ENCODE peak calls at places on chromosomes 6 and 20, in nine cellular contexts. One of them, this sample, is unnamed.
A peak's percentile ranks its signal among the peaks of the same experiment; 100 is the strongest.

GRCh38 chr6:28618889-28619555 is 93.3 kb downstream of the GPX5 start:
- DNase-seq in lung: no peak
- DNase-seq in memory B cell: no peak
- DNase-seq in Right ventricle myocardium superior: no peak
- DNase-seq in activated T-cell treated with anti-CD3 and anti-CD28 coated beads, Interleukin-2, amount 50 U/mL, for 4 hours: no peak
- DNase-seq in LoVo: no peak
- DNase-seq in RPMI7951: no peak
- DNase-seq in HFFc6: no peak
- DNase-seq in tibial artery: no peak
- DNase-seq in this sample: no peak

GRCh38 chr6:133888931-133889556 is at the start of gene TCF21:
- DNase-seq in lung: no peak
- DNase-seq in memory B cell: no peak
- DNase-seq in Right ventricle myocardium superior: peak; percentile 68
- DNase-seq in activated T-cell treated with anti-CD3 and anti-CD28 coated beads, Interleukin-2, amount 50 U/mL, for 4 hours: no peak
- DNase-seq in LoVo: no peak
- DNase-seq in RPMI7951: no peak
- DNase-seq in HFFc6: no peak
- DNase-seq in tibial artery: no peak
- DNase-seq in this sample: no peak

GRCh38 chr20:62214067-62214466 is 6.0 kb downstream of the HRH3 start:
- DNase-seq in lung: no peak
- DNase-seq in memory B cell: no peak
- DNase-seq in Right ventricle myocardium superior: no peak
- DNase-seq in activated T-cell treated with anti-CD3 and anti-CD28 coated beads, Interleukin-2, amount 50 U/mL, for 4 hours: no peak
- DNase-seq in LoVo: no peak
- DNase-seq in RPMI7951: no peak
- DNase-seq in HFFc6: no peak
- DNase-seq in tibial artery: no peak
- DNase-seq in this sample: no peak

GRCh38 chr6:42260424-42260888 is 42.8 kb upstream of the MRPS10 start:
- DNase-seq in lung: no peak
- DNase-seq in memory B cell: no peak
- DNase-seq in Right ventricle myocardium superior: no peak
- DNase-seq in activated T-cell treated with anti-CD3 and anti-CD28 coated beads, Interleukin-2, amount 50 U/mL, for 4 hours: no peak
- DNase-seq in LoVo: no peak
- DNase-seq in RPMI7951: no peak
- DNase-seq in HFFc6: no peak
- DNase-seq in tibial artery: no peak
- DNase-seq in this sample: no peak

GRCh38 chr6:22622390-22622789 is 53.0 kb downstream of the HDGFL1 start:
- DNase-seq in lung: no peak
- DNase-seq in memory B cell: no peak
- DNase-seq in Right ventricle myocardium superior: no peak
- DNase-seq in activated T-cell treated with anti-CD3 and anti-CD28 coated beads, Interleukin-2, amount 50 U/mL, for 4 hours: no peak
- DNase-seq in LoVo: no peak
- DNase-seq in RPMI7951: peak; percentile 4
- DNase-seq in HFFc6: no peak
- DNase-seq in tibial artery: no peak
- DNase-seq in this sample: no peak

GRCh38 chr20:57795347-57795697 is 85.5 kb upstream of the PMEPA1 start:
- DNase-seq in lung: no peak
- DNase-seq in memory B cell: no peak
- DNase-seq in Right ventricle myocardium superior: peak; percentile 63
- DNase-seq in activated T-cell treated with anti-CD3 and anti-CD28 coated beads, Interleukin-2, amount 50 U/mL, for 4 hours: no peak
- DNase-seq in LoVo: peak; percentile 47
- DNase-seq in RPMI7951: peak; percentile 96
- DNase-seq in HFFc6: peak; percentile 29
- DNase-seq in tibial artery: no peak
- DNase-seq in this sample: no peak

GRCh38 chr6:52389626-52390360 is 27.8 kb downstream of the PAQR8 start:
- DNase-seq in lung: peak; percentile 53
- DNase-seq in memory B cell: no peak
- DNase-seq in Right ventricle myocardium superior: peak; percentile 61
- DNase-seq in activated T-cell treated with anti-CD3 and anti-CD28 coated beads, Interleukin-2, amount 50 U/mL, for 4 hours: no peak
- DNase-seq in LoVo: peak; percentile 69
- DNase-seq in RPMI7951: peak; percentile 88
- DNase-seq in HFFc6: peak; percentile 41
- DNase-seq in tibial artery: no peak
- DNase-seq in this sample: peak; percentile 38

GRCh38 chr6:10542135-10542689 is 21.1 kb downstream of the GCNT2 start:
- DNase-seq in lung: no peak
- DNase-seq in memory B cell: no peak
- DNase-seq in Right ventricle myocardium superior: no peak
- DNase-seq in activated T-cell treated with anti-CD3 and anti-CD28 coated beads, Interleukin-2, amount 50 U/mL, for 4 hours: no peak
- DNase-seq in LoVo: no peak
- DNase-seq in RPMI7951: no peak
- DNase-seq in HFFc6: no peak
- DNase-seq in tibial artery: no peak
- DNase-seq in this sample: no peak

GRCh38 chr6:26431258-26432162 is 8.8 kb upstream of the BTN3A3 start:
- DNase-seq in lung: no peak
- DNase-seq in memory B cell: no peak
- DNase-seq in Right ventricle myocardium superior: no peak
- DNase-seq in activated T-cell treated with anti-CD3 and anti-CD28 coated beads, Interleukin-2, amount 50 U/mL, for 4 hours: no peak
- DNase-seq in LoVo: no peak
- DNase-seq in RPMI7951: no peak
- DNase-seq in HFFc6: no peak
- DNase-seq in tibial artery: peak; percentile 74
- DNase-seq in this sample: no peak

GRCh38 chr6:91082311-91082803 is 495.5 kb upstream of the MAP3K7 start:
- DNase-seq in lung: no peak
- DNase-seq in memory B cell: no peak
- DNase-seq in Right ventricle myocardium superior: no peak
- DNase-seq in activated T-cell treated with anti-CD3 and anti-CD28 coated beads, Interleukin-2, amount 50 U/mL, for 4 hours: no peak
- DNase-seq in LoVo: no peak
- DNase-seq in RPMI7951: peak; percentile 38
- DNase-seq in HFFc6: no peak
- DNase-seq in tibial artery: no peak
- DNase-seq in this sample: no peak

GRCh38 chr6:7216941-7217621 is 95.9 kb downstream of the SSR1 start:
- DNase-seq in lung: peak; percentile 65
- DNase-seq in memory B cell: no peak
- DNase-seq in Right ventricle myocardium superior: no peak
- DNase-seq in activated T-cell treated with anti-CD3 and anti-CD28 coated beads, Interleukin-2, amount 50 U/mL, for 4 hours: no peak
- DNase-seq in LoVo: no peak
- DNase-seq in RPMI7951: no peak
- DNase-seq in HFFc6: no peak
- DNase-seq in tibial artery: no peak
- DNase-seq in this sample: no peak

GRCh38 chr6:166936079-166936787 is 20.1 kb downstream of the RNASET2 start:
- DNase-seq in lung: no peak
- DNase-seq in memory B cell: no peak
- DNase-seq in Right ventricle myocardium superior: peak; percentile 58
- DNase-seq in activated T-cell treated with anti-CD3 and anti-CD28 coated beads, Interleukin-2, amount 50 U/mL, for 4 hours: no peak
- DNase-seq in LoVo: no peak
- DNase-seq in RPMI7951: no peak
- DNase-seq in HFFc6: no peak
- DNase-seq in tibial artery: no peak
- DNase-seq in this sample: no peak

GRCh38 chr20:7180261-7181045 is 413.0 kb downstream of the BMP2 start:
- DNase-seq in lung: no peak
- DNase-seq in memory B cell: no peak
- DNase-seq in Right ventricle myocardium superior: no peak
- DNase-seq in activated T-cell treated with anti-CD3 and anti-CD28 coated beads, Interleukin-2, amount 50 U/mL, for 4 hours: no peak
- DNase-seq in LoVo: no peak
- DNase-seq in RPMI7951: peak; percentile 6
- DNase-seq in HFFc6: no peak
- DNase-seq in tibial artery: no peak
- DNase-seq in this sample: no peak

GRCh38 chr20:13200767-13201500 is 20.1 kb upstream of the ISM1 start:
- DNase-seq in lung: no peak
- DNase-seq in memory B cell: no peak
- DNase-seq in Right ventricle myocardium superior: no peak
- DNase-seq in activated T-cell treated with anti-CD3 and anti-CD28 coated beads, Interleukin-2, amount 50 U/mL, for 4 hours: no peak
- DNase-seq in LoVo: no peak
- DNase-seq in RPMI7951: no peak
- DNase-seq in HFFc6: no peak
- DNase-seq in tibial artery: no peak
- DNase-seq in this sample: no peak

GRCh38 chr6:90413396-90413795 is 116.8 kb upstream of the BACH2 start:
- DNase-seq in lung: peak; percentile 20
- DNase-seq in memory B cell: no peak
- DNase-seq in Right ventricle myocardium superior: no peak
- DNase-seq in activated T-cell treated with anti-CD3 and anti-CD28 coated beads, Interleukin-2, amount 50 U/mL, for 4 hours: no peak
- DNase-seq in LoVo: no peak
- DNase-seq in RPMI7951: no peak
- DNase-seq in HFFc6: no peak
- DNase-seq in tibial artery: no peak
- DNase-seq in this sample: no peak

GRCh38 chr20:64099086-64099786 is 8.1 kb downstream of the NPBWR2 start:
- DNase-seq in lung: no peak
- DNase-seq in memory B cell: no peak
- DNase-seq in Right ventricle myocardium superior: peak; percentile 22
- DNase-seq in activated T-cell treated with anti-CD3 and anti-CD28 coated beads, Interleukin-2, amount 50 U/mL, for 4 hours: no peak
- DNase-seq in LoVo: no peak
- DNase-seq in RPMI7951: no peak
- DNase-seq in HFFc6: no peak
- DNase-seq in tibial artery: no peak
- DNase-seq in this sample: no peak

GRCh38 chr6:155832596-155832995 is 377.0 kb upstream of the NOX3 start:
- DNase-seq in lung: no peak
- DNase-seq in memory B cell: no peak
- DNase-seq in Right ventricle myocardium superior: no peak
- DNase-seq in activated T-cell treated with anti-CD3 and anti-CD28 coated beads, Interleukin-2, amount 50 U/mL, for 4 hours: no peak
- DNase-seq in LoVo: no peak
- DNase-seq in RPMI7951: peak; percentile 87
- DNase-seq in HFFc6: peak; percentile 64
- DNase-seq in tibial artery: no peak
- DNase-seq in this sample: no peak

GRCh38 chr6:7920425-7920824 is 9.8 kb upstream of the TXNDC5 start:
- DNase-seq in lung: no peak
- DNase-seq in memory B cell: no peak
- DNase-seq in Right ventricle myocardium superior: no peak
- DNase-seq in activated T-cell treated with anti-CD3 and anti-CD28 coated beads, Interleukin-2, amount 50 U/mL, for 4 hours: no peak
- DNase-seq in LoVo: no peak
- DNase-seq in RPMI7951: no peak
- DNase-seq in HFFc6: no peak
- DNase-seq in tibial artery: no peak
- DNase-seq in this sample: no peak

GRCh38 chr20:1646975-1647431 is 10.6 kb downstream of the SIRPG start:
- DNase-seq in lung: no peak
- DNase-seq in memory B cell: no peak
- DNase-seq in Right ventricle myocardium superior: no peak
- DNase-seq in activated T-cell treated with anti-CD3 and anti-CD28 coated beads, Interleukin-2, amount 50 U/mL, for 4 hours: no peak
- DNase-seq in LoVo: no peak
- DNase-seq in RPMI7951: no peak
- DNase-seq in HFFc6: no peak
- DNase-seq in tibial artery: no peak
- DNase-seq in this sample: no peak

GRCh38 chr20:8132015-8132631 is at the start of gene PLCB1:
- DNase-seq in lung: peak; percentile 78
- DNase-seq in memory B cell: peak; percentile 25
- DNase-seq in Right ventricle myocardium superior: peak; percentile 91
- DNase-seq in activated T-cell treated with anti-CD3 and anti-CD28 coated beads, Interleukin-2, amount 50 U/mL, for 4 hours: peak; percentile 70
- DNase-seq in LoVo: no peak
- DNase-seq in RPMI7951: peak; percentile 80
- DNase-seq in HFFc6: peak; percentile 75
- DNase-seq in tibial artery: peak; percentile 90
- DNase-seq in this sample: peak; percentile 67

GRCh38 chr20:10676518-10676917 is 2.7 kb upstream of the JAG1 start:
- DNase-seq in lung: no peak
- DNase-seq in memory B cell: no peak
- DNase-seq in Right ventricle myocardium superior: no peak
- DNase-seq in activated T-cell treated with anti-CD3 and anti-CD28 coated beads, Interleukin-2, amount 50 U/mL, for 4 hours: no peak
- DNase-seq in LoVo: no peak
- DNase-seq in RPMI7951: no peak
- DNase-seq in HFFc6: no peak
- DNase-seq in tibial artery: no peak
- DNase-seq in this sample: no peak

GRCh38 chr6:227074-227782 is 65.1 kb upstream of the DUSP22 start:
- DNase-seq in lung: no peak
- DNase-seq in memory B cell: peak; percentile 15
- DNase-seq in Right ventricle myocardium superior: no peak
- DNase-seq in activated T-cell treated with anti-CD3 and anti-CD28 coated beads, Interleukin-2, amount 50 U/mL, for 4 hours: no peak
- DNase-seq in LoVo: no peak
- DNase-seq in RPMI7951: no peak
- DNase-seq in HFFc6: no peak
- DNase-seq in tibial artery: no peak
- DNase-seq in this sample: no peak

GRCh38 chr20:40955326-40955725 is 73.3 kb upstream of the TOP1 start:
- DNase-seq in lung: no peak
- DNase-seq in memory B cell: no peak
- DNase-seq in Right ventricle myocardium superior: no peak
- DNase-seq in activated T-cell treated with anti-CD3 and anti-CD28 coated beads, Interleukin-2, amount 50 U/mL, for 4 hours: no peak
- DNase-seq in LoVo: no peak
- DNase-seq in RPMI7951: no peak
- DNase-seq in HFFc6: no peak
- DNase-seq in tibial artery: peak; percentile 12
- DNase-seq in this sample: no peak

GRCh38 chr6:109455502-109456282 is at the start of gene MICAL1:
- DNase-seq in lung: peak; percentile 81
- DNase-seq in memory B cell: peak; percentile 80
- DNase-seq in Right ventricle myocardium superior: peak; percentile 86
- DNase-seq in activated T-cell treated with anti-CD3 and anti-CD28 coated beads, Interleukin-2, amount 50 U/mL, for 4 hours: peak; percentile 44
- DNase-seq in LoVo: peak; percentile 64
- DNase-seq in RPMI7951: peak; percentile 70
- DNase-seq in HFFc6: peak; percentile 65
- DNase-seq in tibial artery: peak; percentile 90
- DNase-seq in this sample: peak; percentile 74

GRCh38 chr20:4156411-4156810 is 141.1 kb upstream of the RNF24 start:
- DNase-seq in lung: no peak
- DNase-seq in memory B cell: no peak
- DNase-seq in Right ventricle myocardium superior: no peak
- DNase-seq in activated T-cell treated with anti-CD3 and anti-CD28 coated beads, Interleukin-2, amount 50 U/mL, for 4 hours: no peak
- DNase-seq in LoVo: no peak
- DNase-seq in RPMI7951: no peak
- DNase-seq in HFFc6: no peak
- DNase-seq in tibial artery: no peak
- DNase-seq in this sample: no peak

GRCh38 chr6:125871365-125871764 is 80.6 kb downstream of the NCOA7 start:
- DNase-seq in lung: no peak
- DNase-seq in memory B cell: no peak
- DNase-seq in Right ventricle myocardium superior: no peak
- DNase-seq in activated T-cell treated with anti-CD3 and anti-CD28 coated beads, Interleukin-2, amount 50 U/mL, for 4 hours: no peak
- DNase-seq in LoVo: no peak
- DNase-seq in RPMI7951: no peak
- DNase-seq in HFFc6: no peak
- DNase-seq in tibial artery: no peak
- DNase-seq in this sample: no peak

GRCh38 chr6:14630136-14630535 is 512.6 kb downstream of the CD83 start:
- DNase-seq in lung: no peak
- DNase-seq in memory B cell: no peak
- DNase-seq in Right ventricle myocardium superior: no peak
- DNase-seq in activated T-cell treated with anti-CD3 and anti-CD28 coated beads, Interleukin-2, amount 50 U/mL, for 4 hours: no peak
- DNase-seq in LoVo: no peak
- DNase-seq in RPMI7951: no peak
- DNase-seq in HFFc6: no peak
- DNase-seq in tibial artery: no peak
- DNase-seq in this sample: no peak

GRCh38 chr20:48008850-48009535 is 223.7 kb upstream of the SULF2 start:
- DNase-seq in lung: no peak
- DNase-seq in memory B cell: no peak
- DNase-seq in Right ventricle myocardium superior: no peak
- DNase-seq in activated T-cell treated with anti-CD3 and anti-CD28 coated beads, Interleukin-2, amount 50 U/mL, for 4 hours: no peak
- DNase-seq in LoVo: no peak
- DNase-seq in RPMI7951: peak; percentile 58
- DNase-seq in HFFc6: no peak
- DNase-seq in tibial artery: no peak
- DNase-seq in this sample: no peak

GRCh38 chr6:39821739-39822532 is 29.8 kb downstream of the DAAM2 start:
- DNase-seq in lung: no peak
- DNase-seq in memory B cell: no peak
- DNase-seq in Right ventricle myocardium superior: peak; percentile 84
- DNase-seq in activated T-cell treated with anti-CD3 and anti-CD28 coated beads, Interleukin-2, amount 50 U/mL, for 4 hours: no peak
- DNase-seq in LoVo: no peak
- DNase-seq in RPMI7951: peak; percentile 76
- DNase-seq in HFFc6: no peak
- DNase-seq in tibial artery: no peak
- DNase-seq in this sample: no peak

GRCh38 chr6:44699851-44700250 is 312.3 kb downstream of the CDC5L start:
- DNase-seq in lung: no peak
- DNase-seq in memory B cell: no peak
- DNase-seq in Right ventricle myocardium superior: no peak
- DNase-seq in activated T-cell treated with anti-CD3 and anti-CD28 coated beads, Interleukin-2, amount 50 U/mL, for 4 hours: no peak
- DNase-seq in LoVo: no peak
- DNase-seq in RPMI7951: peak; percentile 37
- DNase-seq in HFFc6: no peak
- DNase-seq in tibial artery: no peak
- DNase-seq in this sample: no peak

GRCh38 chr20:48635791-48636267 is 192.0 kb downstream of the PREX1 start:
- DNase-seq in lung: no peak
- DNase-seq in memory B cell: peak; percentile 64
- DNase-seq in Right ventricle myocardium superior: peak; percentile 77
- DNase-seq in activated T-cell treated with anti-CD3 and anti-CD28 coated beads, Interleukin-2, amount 50 U/mL, for 4 hours: peak; percentile 47
- DNase-seq in LoVo: peak; percentile 25
- DNase-seq in RPMI7951: peak; percentile 51
- DNase-seq in HFFc6: peak; percentile 35
- DNase-seq in tibial artery: no peak
- DNase-seq in this sample: peak; percentile 78